ENCODE peak calls at places on chromosomes 2 and 18, in six cellular contexts. H is upper lobe of right lung, S is cardiac muscle cell, M is psoas muscle, K is spleen, G is dorsolateral prefrontal cortex. L is an unnamed sample.
A peak's percentile ranks its signal among the peaks of the same experiment; 100 is the strongest.

GRCh38 chr2:170671079-170671478 is 44.1 kb upstream of the SP5 start:
- DNase-seq in H (no peak), S (no peak), M (no peak), K (no peak), G (no peak), L (no peak)

GRCh38 chr2:189363559-189363958 is 77.7 kb upstream of the WDR75 start:
- DNase-seq in H (no peak), S (peak; percentile 51), M (no peak), K (no peak), G (no peak), L (no peak)

GRCh38 chr2:234422242-234422641 is 74.6 kb downstream of the ARL4C start:
- DNase-seq in H (no peak), S (peak; percentile 84), M (no peak), K (no peak), G (no peak), L (peak; percentile 76)

GRCh38 chr2:120175000-120175581 is 48.1 kb downstream of the TMEM185B start:
- DNase-seq in H (no peak), S (peak; percentile 83), M (no peak), K (no peak), G (no peak), L (peak; percentile 48)

GRCh38 chr2:85994897-85995647 is 106.3 kb upstream of the ST3GAL5 start:
- DNase-seq in H (no peak), S (no peak), M (no peak), K (peak; percentile 77), G (no peak), L (no peak)

GRCh38 chr18:3605562-3606443 is 155.8 kb downstream of the TGIF1 start:
- DNase-seq in H (no peak), S (peak; percentile 66), M (no peak), K (peak; percentile 49), G (no peak), L (no peak)

GRCh38 chr2:233563663-233564430 is 2.7 kb downstream of the USP40 start:
- DNase-seq in H (no peak), S (no peak), M (no peak), K (no peak), G (no peak), L (no peak)

GRCh38 chr2:231918501-231919330 is 7.5 kb downstream of the NPPC start:
- DNase-seq in H (peak; percentile 52), S (no peak), M (no peak), K (peak; percentile 72), G (no peak), L (no peak)

GRCh38 chr2:120684225-120684624 is 51.4 kb upstream of the GLI2 start:
- DNase-seq in H (no peak), S (peak; percentile 55), M (no peak), K (peak; percentile 6), G (no peak), L (peak; percentile 53)

GRCh38 chr18:31931886-31932240 is 11.1 kb downstream of the TRAPPC8 start:
- DNase-seq in H (no peak), S (no peak), M (no peak), K (no peak), G (no peak), L (no peak)

GRCh38 chr2:72892506-72893173 is 5.4 kb downstream of the SPR start:
- DNase-seq in H (peak; percentile 84), S (peak; percentile 83), M (peak; percentile 74), K (peak; percentile 88), G (peak; percentile 66), L (peak; percentile 48)

GRCh38 chr2:8203354-8203753 is 478.5 kb upstream of the ID2 start:
- DNase-seq in H (no peak), S (peak; percentile 39), M (no peak), K (no peak), G (peak; percentile 44), L (no peak)

GRCh38 chr2:156456616-156457015 is 20.4 kb downstream of the GPD2 start:
- DNase-seq in H (no peak), S (no peak), M (no peak), K (no peak), G (no peak), L (no peak)
- TF ChIP-seq CTCF in H (no peak), S (no peak), M (no peak), K (no peak), G (no peak), L (no peak)

GRCh38 chr2:222355860-222356259 is 57.1 kb upstream of the PAX3 start:
- DNase-seq in H (no peak), S (no peak), M (no peak), K (no peak), G (no peak), L (no peak)

GRCh38 chr2:222360997-222361396 is 62.2 kb upstream of the PAX3 start:
- DNase-seq in H (no peak), S (no peak), M (no peak), K (no peak), G (no peak), L (no peak)

GRCh38 chr2:222358876-222359275 is 60.1 kb upstream of the PAX3 start:
- DNase-seq in H (no peak), S (peak; percentile 80), M (peak; percentile 72), K (no peak), G (no peak), L (no peak)

GRCh38 chr2:222360146-222360545 is 61.3 kb upstream of the PAX3 start:
- DNase-seq in H (no peak), S (no peak), M (no peak), K (peak; percentile 30), G (no peak), L (no peak)

GRCh38 chr2:222357930-222358329 is 59.1 kb upstream of the PAX3 start:
- DNase-seq in H (no peak), S (no peak), M (no peak), K (no peak), G (no peak), L (no peak)
- TF ChIP-seq CTCF in H (no peak), S (no peak), M (no peak), K (no peak), G (no peak), L (no peak)

GRCh38 chr18:36714476-36714875 is 114.3 kb downstream of the TPGS2 start:
- DNase-seq in H (no peak), S (no peak), M (no peak), K (no peak), G (no peak), L (no peak)
- TF ChIP-seq CTCF in H (no peak), S (no peak), M (no peak), K (no peak), G (no peak), L (no peak)

GRCh38 chr2:129935118-129935517 is 44.3 kb upstream of the RAB6C start:
- DNase-seq in H (no peak), S (peak; percentile 24), M (no peak), K (no peak), G (no peak), L (no peak)

GRCh38 chr2:129934044-129934822 is 45.2 kb upstream of the RAB6C start:
- DNase-seq in H (no peak), S (peak; percentile 25), M (peak; percentile 51), K (no peak), G (no peak), L (no peak)

GRCh38 chr2:129930451-129930850 is 49.0 kb upstream of the RAB6C start:
- DNase-seq in H (no peak), S (no peak), M (peak; percentile 59), K (no peak), G (no peak), L (no peak)

GRCh38 chr2:129936334-129936934 is 43.0 kb upstream of the RAB6C start:
- DNase-seq in H (no peak), S (peak; percentile 59), M (no peak), K (no peak), G (peak; percentile 68), L (no peak)
- TF ChIP-seq CTCF in H (no peak), S (peak; percentile 69), M (peak; percentile 40), K (peak; percentile 62), G (peak; percentile 84), L (peak; percentile 47)

DNA sequence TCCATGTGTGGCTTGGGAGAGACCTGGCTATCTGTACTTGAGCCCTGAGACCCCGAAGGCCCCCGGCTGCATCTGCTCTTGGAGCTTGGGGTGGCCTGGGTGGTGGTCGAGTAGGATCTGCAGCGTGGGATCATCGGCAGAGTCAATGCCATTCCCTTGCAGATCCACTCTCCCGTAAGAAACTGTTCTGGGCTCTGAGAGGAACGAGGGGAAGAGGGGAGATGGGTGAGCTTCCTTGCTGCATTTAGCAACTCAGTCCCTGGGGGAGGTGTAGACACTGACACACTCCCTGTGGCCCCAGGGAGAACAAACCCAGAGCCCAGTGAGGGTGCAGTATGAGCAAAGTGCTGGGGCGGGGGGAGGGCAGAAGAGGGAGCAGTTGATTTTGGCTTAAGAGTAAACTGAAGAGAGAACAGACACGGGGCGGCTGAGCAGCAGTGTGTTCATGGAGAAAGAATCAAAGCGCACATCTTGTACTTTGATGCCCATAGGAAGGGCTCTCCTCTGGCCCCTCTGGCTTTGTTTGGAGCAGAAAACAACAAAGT is 8.5 kb downstream of the GREB1 start:
- DNase-seq in H (no peak), S (no peak), M (no peak), K (no peak), G (no peak), L (no peak)
- TF ChIP-seq CTCF in H (no peak), S (no peak), M (no peak), K (no peak), G (no peak), L (no peak)

GRCh38 chr2:241804326-241805276 is 4.4 kb upstream of the NEU4 start:
- DNase-seq in H (peak; percentile 61), S (peak; percentile 61), M (peak; percentile 56), K (peak; percentile 75), G (peak; percentile 42), L (no peak)
- TF ChIP-seq CTCF in H (no peak), S (peak; percentile 24), M (no peak), K (no peak), G (no peak), L (peak; percentile 21)

GRCh38 chr2:60659026-60659425 is 97.0 kb upstream of the PAPOLG start:
- DNase-seq in H (no peak), S (no peak), M (no peak), K (no peak), G (no peak), L (no peak)
- TF ChIP-seq CTCF in H (no peak), S (no peak), M (no peak), K (no peak), G (no peak), L (no peak)

L was measured in AG04450.